ENCODE peak calls at places on chromosomes 7 and 10, in ten cellular contexts. E is CD8-positive, alpha-beta T cell; G is testis; P is neural progenitor cell; K is hepatocyte; Z is body of pancreas; O is upper lobe of right lung; X is psoas muscle; F is astrocyte of the cerebellum; U is fibroblast of mammary gland. Y is an unnamed sample.

GRCh38 chr7:97401398-97401797 is 283.9 kb downstream of the SDHAF3 start:
- DNase-seq in K (no peak), Z (no peak), X (no peak), P (no peak), G (no peak), O (no peak), E (no peak), U (no peak), F (no peak), Y (no peak)

GRCh38 chr7:155764432-155764798 is 47.8 kb downstream of the SHH start:
- DNase-seq in E (peak; percentile 53), X (no peak), G (no peak), K (no peak), F (no peak), O (no peak), U (no peak), P (no peak), Z (no peak), Y (no peak)

GRCh38 chr10:79260803-79261740 is 86.2 kb upstream of the PPIF start:
- DNase-seq in P (peak; percentile 64), G (peak; percentile 79), K (peak; percentile 74), X (no peak), Z (peak; percentile 32), O (no peak), E (no peak), U (no peak), F (no peak), Y (no peak)

GRCh38 chr10:102998508-102998907 is 80.4 kb downstream of the CNNM2 start:
- DNase-seq in E (no peak), P (no peak), U (no peak), G (no peak), F (no peak), K (no peak), O (no peak), Z (no peak), X (no peak), Y (peak; percentile 15)

GRCh38 chr10:16809074-16809718 is 8.0 kb downstream of the RSU1 start:
- DNase-seq in E (peak; percentile 34), U (peak; percentile 53), G (peak; percentile 66), X (peak; percentile 23), Z (peak; percentile 56), K (peak; percentile 49), F (no peak), O (no peak), P (peak; percentile 71), Y (peak; percentile 49)

GRCh38 chr7:134777908-134778580 is 1.4 kb upstream of the CALD1 start:
- DNase-seq in O (no peak), X (no peak), K (no peak), U (peak; percentile 64), G (no peak), E (no peak), F (no peak), Z (no peak), P (no peak), Y (peak; percentile 76)

GRCh38 chr7:22482476-22482875 is 17.5 kb downstream of the STEAP1B start:
- DNase-seq in E (no peak), P (no peak), G (no peak), F (no peak), O (no peak), U (no peak), Z (no peak), X (no peak), K (no peak), Y (no peak)

GRCh38 chr10:122795924-122796323 is 49.7 kb downstream of the CUZD1 start:
- DNase-seq in P (no peak), K (no peak), Z (no peak), G (no peak), F (no peak), O (no peak), X (no peak), E (no peak), U (no peak), Y (no peak)

GRCh38 chr10:119644994-119645393 is 6.2 kb upstream of the BAG3 start:
- DNase-seq in O (no peak), U (no peak), X (no peak), Z (no peak), E (no peak), G (no peak), K (no peak), F (no peak), P (no peak), Y (no peak)

GRCh38 chr7:22665816-22666375 is 61.1 kb upstream of the IL6 start:
- DNase-seq in X (no peak), E (no peak), G (no peak), P (no peak), F (no peak), O (no peak), Z (no peak), U (peak; percentile 43), K (no peak), Y (no peak)

GRCh38 chr7:48244902-48245301 is 73.6 kb downstream of the ABCA13 start:
- DNase-seq in X (no peak), F (peak; percentile 82), U (peak; percentile 11), Z (no peak), E (no peak), O (no peak), P (no peak), K (no peak), G (peak; percentile 25), Y (no peak)

GRCh38 chr7:138449580-138449979 is 10.5 kb upstream of the TRIM24 start:
- DNase-seq in K (no peak), P (peak; percentile 36), O (no peak), E (peak; percentile 34), G (peak; percentile 36), X (no peak), F (no peak), U (no peak), Z (no peak), Y (no peak)

GRCh38 chr10:119360181-119360921 is 153.0 kb downstream of the GRK5 start:
- DNase-seq in O (peak; percentile 60), Z (no peak), X (no peak), P (no peak), G (no peak), E (no peak), K (no peak), U (no peak), F (no peak), Y (no peak)

GRCh38 chr7:19773361-19773760 is at the start of gene TMEM196:
- DNase-seq in O (no peak), G (no peak), K (peak; percentile 12), U (no peak), P (peak; percentile 63), Z (no peak), F (no peak), X (no peak), E (no peak), Y (no peak)
- H3K4me3 ChIP-seq in O (no peak within 1 kb of the TSS), G (peak within 1 kb of the TSS; percentile 51), K (peak within 1 kb of the TSS; percentile 44), U (no peak within 1 kb of the TSS), P (peak within 1 kb of the TSS; percentile 54), Z (no peak within 1 kb of the TSS), F (peak within 1 kb of the TSS; percentile 46), X (peak within 1 kb of the TSS; percentile 25), E (no peak within 1 kb of the TSS), Y (peak within 1 kb of the TSS; percentile 31)

DNA sequence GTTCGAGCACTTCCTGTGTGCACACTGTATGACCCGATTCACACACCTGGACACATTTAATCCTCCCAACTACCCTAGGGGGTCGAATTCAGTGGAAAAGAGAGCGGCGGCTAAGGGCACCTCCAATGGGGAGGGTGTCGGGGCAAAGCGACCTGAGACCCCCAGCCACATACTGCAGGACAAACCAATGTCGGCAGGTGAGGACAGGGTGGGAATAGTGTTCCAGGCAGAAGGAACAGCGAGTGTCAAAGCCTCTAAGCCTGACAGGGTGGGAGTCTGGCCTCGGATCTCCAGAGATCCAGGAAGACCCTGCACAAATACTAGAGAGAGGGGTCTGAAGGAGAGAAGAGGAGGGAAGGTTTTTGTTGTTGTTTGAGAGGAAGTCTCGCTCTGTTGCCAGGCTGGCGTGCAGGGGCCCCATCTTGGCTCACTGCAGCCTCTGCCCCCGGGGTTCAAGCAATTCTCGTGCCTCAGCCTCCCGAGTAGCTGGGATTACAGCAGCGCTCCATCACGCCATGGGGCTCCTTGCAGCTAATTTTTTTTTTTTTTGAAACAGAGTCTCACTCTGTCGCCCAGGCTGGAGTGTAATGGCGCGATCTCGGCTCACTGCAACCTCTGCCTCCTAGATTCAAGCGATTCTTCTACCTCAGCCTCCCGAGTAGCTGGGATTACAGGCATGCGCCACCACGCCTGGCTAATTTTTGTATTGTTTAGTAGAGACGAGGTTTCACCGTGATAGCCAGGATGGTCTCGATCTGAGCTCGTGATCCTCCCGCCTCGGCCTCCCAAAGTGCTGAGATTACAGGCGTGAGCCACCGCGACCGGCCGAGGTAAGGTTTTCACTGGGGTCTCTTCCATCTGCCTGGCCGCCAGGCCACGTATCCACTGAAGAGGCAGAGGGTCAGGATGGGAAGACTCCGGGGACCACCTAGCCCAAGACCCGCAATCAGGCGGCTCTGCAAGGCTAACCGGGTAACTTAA is 1.2 kb upstream of the ARPC1B start:
- DNase-seq in K (no peak), G (no peak), E (peak; percentile 29), U (no peak), X (no peak), Z (no peak), O (no peak), F (no peak), P (no peak), Y (no peak)
- H3K4me3 ChIP-seq in K (peak overlapping the region; percentile 88), G (peak overlapping the region; percentile 87), E (peak overlapping the region; percentile 90), U (no peak overlapping the region), X (peak overlapping the region; percentile 80), Z (no peak overlapping the region), O (peak overlapping the region; percentile 90), F (peak overlapping the region; percentile 66), P (peak overlapping the region; percentile 95), Y (no peak overlapping the region)

GRCh38 chr10:21171936-21172773 is 275.0 kb upstream of the NEBL start:
- DNase-seq in K (no peak), G (no peak), E (no peak), Z (peak; percentile 17), O (no peak), F (no peak), U (no peak), X (no peak), P (peak; percentile 14), Y (peak; percentile 27)
- H3K4me3 ChIP-seq in K (no peak overlapping the region), G (no peak overlapping the region), E (no peak overlapping the region), Z (no peak overlapping the region), O (peak overlapping the region; percentile 61), F (no peak overlapping the region), U (peak overlapping the region; percentile 76), X (no peak overlapping the region), P (peak overlapping the region; percentile 89), Y (peak overlapping the region; percentile 63)

GRCh38 chr7:56290548-56290947 is 174.3 kb upstream of the NUPR2 start:
- DNase-seq in O (no peak), P (no peak), Z (no peak), E (no peak), U (no peak), K (no peak), X (no peak), F (no peak), G (no peak), Y (no peak)

DNA sequence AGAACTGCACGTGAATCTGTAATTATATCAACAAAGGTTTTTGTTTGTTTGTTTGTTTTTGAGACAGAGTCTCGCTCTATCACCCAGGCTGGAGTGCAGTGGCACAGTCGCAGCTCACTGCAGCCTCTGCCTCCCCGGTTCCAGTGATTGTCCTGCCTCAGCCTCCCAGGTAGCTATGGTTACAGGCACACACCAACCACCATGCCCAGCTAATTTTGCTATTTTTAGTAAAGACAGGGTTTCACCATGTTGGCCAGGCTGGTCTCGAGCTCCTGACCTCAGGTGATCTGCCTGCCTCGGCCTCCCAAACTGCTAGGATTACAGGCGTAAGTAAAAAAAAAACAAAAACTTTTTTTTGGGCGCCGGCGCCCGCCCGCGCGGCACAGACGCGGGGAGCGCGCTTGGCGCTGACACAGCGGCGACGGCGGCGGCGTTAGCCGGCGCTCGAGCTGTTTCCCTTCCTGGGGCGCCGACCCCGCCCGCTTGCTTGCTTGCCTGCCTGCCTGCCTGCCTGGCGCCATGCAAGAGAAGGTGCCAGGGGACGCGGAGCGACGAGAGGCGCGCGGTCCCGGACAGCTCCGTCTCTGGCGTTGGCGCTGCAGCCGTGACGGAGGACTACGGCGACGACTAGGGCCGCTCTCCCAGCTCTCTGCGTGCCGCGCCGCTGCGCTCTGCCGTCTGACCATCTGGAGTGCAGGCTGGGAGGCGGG is 171.4 kb upstream of the NUPR2 start:
- DNase-seq in U (no peak), O (peak; percentile 64), Z (peak; percentile 29), P (no peak), K (no peak), F (no peak), X (peak; percentile 29), G (peak; percentile 82), E (no peak), Y (peak; percentile 29)
- H3K4me3 ChIP-seq in U (no peak overlapping the region), O (peak overlapping the region; percentile 33), Z (no peak overlapping the region), P (no peak overlapping the region), K (no peak overlapping the region), F (no peak overlapping the region), X (peak overlapping the region; percentile 61), G (peak overlapping the region; percentile 68), E (no peak overlapping the region), Y (peak overlapping the region; percentile 32)

Y was measured in epithelial cell of esophagus.